ENCODE peak calls at places on chromosomes 4 and X, in four cellular contexts. L, Z, N and A are unnamed samples.

GRCh38 chr4:3031357-3032064 is 42.8 kb downstream of the HTT-AS start:
- DNase-seq in L (no peak), N (no peak), Z (peak; percentile 48), A (no peak)

GRCh38 chr4:181157647-181158046 is 1085.6 kb upstream of the TENM3 start:
- DNase-seq in N (no peak), Z (no peak), L (no peak), A (no peak)

GRCh38 chrX:129787336-129788055 is 7.7 kb downstream of the SASH3 start:
- DNase-seq in N (no peak), Z (no peak), L (no peak), A (no peak)

GRCh38 chr4:137390141-137390540 is 142.2 kb downstream of the PCDH18 start:
- DNase-seq in Z (no peak), N (no peak), L (no peak), A (no peak)

GRCh38 chr4:140098481-140099132 is 55.4 kb downstream of the MAML3 start:
- DNase-seq in L (no peak), Z (no peak), N (no peak), A (no peak)

GRCh38 chrX:31670245-31670644 is 598.4 kb upstream of the FTHL17 start:
- DNase-seq in Z (no peak), N (no peak), L (no peak), A (no peak)

GRCh38 chr4:153518637-153519384 is 52.7 kb downstream of the TMEM131L start:
- DNase-seq in L (no peak), Z (no peak), N (no peak), A (no peak)

GRCh38 chrX:65596270-65596669 is 61.7 kb upstream of the LAS1L start:
- DNase-seq in N (peak; percentile 24), L (no peak), Z (no peak), A (no peak)

GRCh38 chr4:80202190-80202711 is 4.9 kb downstream of the PRDM8 start:
- DNase-seq in N (peak; percentile 89), Z (peak; percentile 87), L (peak; percentile 88), A (peak; percentile 72)

DNA sequence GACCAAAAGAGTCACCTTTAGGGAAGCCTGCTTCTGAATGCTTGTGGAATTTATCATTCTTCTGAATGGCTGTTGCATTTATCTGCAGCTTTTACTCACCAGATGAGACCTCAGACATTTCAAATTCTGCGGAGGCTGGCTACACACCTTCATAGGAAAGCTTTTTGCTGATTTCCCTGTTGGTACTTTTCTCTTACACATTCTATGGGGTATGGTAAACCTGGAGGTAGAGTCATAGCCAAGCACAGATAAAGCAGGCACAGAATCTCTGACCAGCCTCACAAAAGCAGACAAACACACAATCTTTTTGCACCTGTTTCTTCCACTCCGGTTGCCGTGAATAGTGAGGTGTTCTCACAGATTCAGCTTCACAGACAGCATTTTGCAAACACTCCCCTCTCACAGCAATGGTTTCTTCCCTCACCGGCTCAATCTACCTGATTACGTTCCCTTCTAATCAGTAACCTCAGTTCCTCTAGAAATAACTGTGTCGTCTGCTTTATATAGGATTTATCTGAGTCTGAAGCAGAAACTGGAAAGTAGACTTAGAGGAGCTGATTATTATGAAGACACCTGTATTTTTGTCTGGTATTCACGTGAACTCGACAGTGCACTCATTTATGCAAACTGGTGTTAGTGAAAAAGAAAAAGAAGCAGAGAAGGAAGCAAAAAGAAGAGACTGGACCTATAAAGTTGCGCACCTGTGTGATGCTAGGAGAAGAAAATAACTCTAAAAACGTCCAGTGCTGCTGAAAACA is 83.1 kb downstream of the DMD start:
- DNase-seq in Z (no peak), L (no peak), N (no peak), A (no peak)
- H3K4me3 ChIP-seq in Z (no peak overlapping the region), L (no peak overlapping the region), N (no peak overlapping the region), A (no peak overlapping the region)

DNA sequence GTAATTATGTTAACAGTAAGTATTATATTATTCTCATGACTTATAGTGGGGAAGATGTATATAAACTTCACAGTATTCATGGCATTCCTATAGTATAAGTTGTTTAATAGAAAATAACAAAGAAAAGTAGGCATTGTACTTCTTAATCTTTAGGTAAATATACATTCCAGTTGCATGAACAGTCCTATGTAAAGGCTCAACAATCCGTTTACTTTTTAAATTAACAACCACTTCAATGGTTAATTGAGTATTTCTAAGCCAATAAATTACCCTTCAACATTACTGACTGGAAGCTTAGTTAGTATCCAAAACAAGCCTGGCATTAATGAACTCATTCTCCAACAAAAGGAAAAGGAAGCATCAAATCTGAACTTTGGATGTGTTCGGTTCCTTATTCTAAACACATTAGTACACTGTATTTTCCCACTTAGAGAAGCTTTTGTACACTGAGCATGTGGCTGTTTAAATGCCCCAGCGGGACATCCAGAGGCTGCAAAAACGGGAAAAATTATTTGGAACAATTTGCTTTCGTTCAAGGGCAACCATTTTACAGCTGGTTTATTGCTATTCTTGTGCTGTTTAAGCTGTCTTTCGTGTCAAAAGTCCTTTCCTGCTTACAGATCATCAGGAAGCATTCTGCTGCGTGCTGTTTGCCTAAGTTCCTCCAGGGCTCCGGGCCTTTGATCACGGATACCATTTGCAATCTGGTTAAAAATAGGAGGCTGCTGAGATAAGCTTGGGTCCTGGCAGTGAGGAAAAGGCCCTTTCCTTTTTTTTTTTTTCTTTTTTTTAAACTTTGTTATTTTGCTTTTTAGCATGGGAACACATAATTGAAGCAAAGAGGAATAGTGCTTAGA is 460.3 kb downstream of the SPRY1 start:
- DNase-seq in L (peak; percentile 39), N (peak; percentile 39), Z (peak; percentile 72), A (no peak)
- TF ChIP-seq CTCF in L (peak; percentile 56), N (peak; percentile 24), Z (no peak), A (no peak)

DNA sequence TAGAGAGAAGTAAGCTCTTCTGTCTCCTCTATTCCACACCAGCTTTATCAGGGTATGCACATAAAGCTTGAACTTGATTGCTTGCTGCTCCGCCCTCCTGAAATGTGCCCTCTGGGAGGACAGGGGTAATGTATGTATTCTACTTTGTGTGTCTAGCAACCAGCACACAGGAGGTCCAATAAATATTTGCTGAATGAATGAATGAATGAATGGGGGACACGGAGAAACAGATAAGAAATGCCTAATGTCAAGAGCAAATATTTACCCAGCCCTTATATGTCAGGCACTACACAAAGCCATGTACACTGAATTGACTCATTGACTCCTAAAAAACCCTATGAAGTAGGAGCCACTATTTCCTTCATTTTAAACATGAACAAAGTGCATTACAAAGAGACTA is 2.3 kb upstream of the MSL3 start:
- DNase-seq in L (no peak), N (no peak), Z (no peak), A (no peak)
- H3K4me1 ChIP-seq in L (peaks cover 19% of the 10 kb centered on the region), N (peaks cover 7% of the 10 kb centered on the region), Z (no peaks in the 10 kb centered on the region), A (no peaks in the 10 kb centered on the region)

GRCh38 chr4:8402640-8403039 is 37.9 kb downstream of the ACOX3 start:
- DNase-seq in N (no peak), L (peak; percentile 52), Z (peak; percentile 76), A (no peak)
- H3K4me3 ChIP-seq in N (no peak overlapping the region), L (no peak overlapping the region), Z (no peak overlapping the region), A (no peak overlapping the region)

GRCh38 chr4:18568600-18568999 is 547.0 kb upstream of the LCORL start:
- DNase-seq in N (no peak), Z (no peak), L (no peak), A (no peak)
- TF ChIP-seq CTCF in N (no peak), Z (no peak), L (no peak), A (peak; percentile 39)

DNA sequence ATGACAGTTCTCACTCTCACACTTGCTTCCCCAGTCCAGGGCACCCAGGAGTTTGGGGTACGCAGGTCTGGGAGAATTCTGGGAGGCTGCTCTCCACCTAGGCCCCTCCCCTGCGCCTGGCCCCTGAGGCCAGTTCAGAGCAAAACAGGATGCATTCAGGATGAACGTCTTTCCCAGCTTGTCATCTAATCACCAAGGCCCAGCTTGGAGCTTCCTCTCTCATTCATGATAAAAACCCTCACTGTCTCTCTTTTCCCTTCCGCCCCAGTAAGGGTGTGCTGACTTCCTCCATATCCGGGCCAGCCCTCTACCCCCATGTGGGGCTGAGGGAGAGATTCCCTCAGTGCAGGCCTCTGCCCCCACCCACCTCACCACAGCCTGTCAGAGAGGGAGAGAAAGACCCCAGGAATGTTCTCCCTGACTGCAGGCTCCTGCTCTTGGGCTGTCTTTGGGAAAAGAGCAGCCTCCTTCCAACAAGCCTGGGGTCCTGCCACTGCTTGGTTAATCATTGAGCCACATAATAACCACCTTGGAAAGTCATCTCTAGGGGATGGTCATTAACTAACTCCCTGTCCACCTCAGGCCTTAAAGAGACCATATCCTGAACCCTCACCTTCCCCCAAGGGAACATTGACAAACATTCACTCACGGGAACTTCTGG is 50.1 kb downstream of the STARD8 start:
- DNase-seq in Z (no peak), N (no peak), L (no peak), A (no peak)
- H3K4me1 ChIP-seq in Z (peaks cover 7% of the 10 kb centered on the region), N (no peaks in the 10 kb centered on the region), L (peaks cover 53% of the 10 kb centered on the region), A (no peaks in the 10 kb centered on the region)

DNA sequence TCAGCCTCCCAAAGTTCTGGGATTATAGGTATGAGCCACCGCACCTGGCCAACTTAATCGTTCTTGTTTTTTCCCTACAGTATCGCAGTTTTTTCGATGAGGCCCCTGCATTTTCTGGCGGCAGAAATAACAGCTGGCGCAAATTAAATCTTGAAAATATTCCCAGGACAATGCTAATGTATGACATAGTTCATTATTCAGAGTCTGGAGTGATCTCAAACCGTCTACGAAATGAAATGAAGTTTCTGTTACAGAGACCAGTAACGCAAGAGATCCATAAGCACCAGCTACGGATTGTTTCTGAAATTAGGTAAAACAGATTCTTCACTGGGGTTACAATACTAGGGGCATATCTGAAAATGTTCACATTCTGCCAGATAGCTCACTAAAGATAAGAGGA is 27.3 kb downstream of the CXorf58 start:
- DNase-seq in Z (no peak), N (no peak), L (no peak), A (no peak)
- H3K4me3 ChIP-seq in Z (no peak overlapping the region), N (no peak overlapping the region), L (no peak overlapping the region), A (no peak overlapping the region)

GRCh38 chr4:74320559-74321118 is 12.4 kb downstream of the EPGN start:
- DNase-seq in L (no peak), Z (no peak), N (peak; percentile 43), A (no peak)
- TF ChIP-seq CTCF in L (peak; percentile 53), Z (no peak), N (peak; percentile 67), A (peak; percentile 43)

GRCh38 chr4:40562208-40562607 is 67.5 kb downstream of the RBM47 start:
- DNase-seq in N (no peak), L (no peak), Z (no peak), A (no peak)
- H3K4me1 ChIP-seq in N (no peaks in the 10 kb centered on the region), L (no peaks in the 10 kb centered on the region), Z (no peaks in the 10 kb centered on the region), A (no peaks in the 10 kb centered on the region)